ENCODE peak calls at places on chromosomes 2 and 18, in seven cellular contexts. Y, S, T, K, Z, X and L are unnamed samples.
A peak's percentile ranks its signal among the peaks of the same experiment; 100 is the strongest.

GRCh38 chr2:225025917-225026571 is 16.2 kb downstream of the DOCK10 start:
- DNase-seq in S (no peak), T (no peak), Y (no peak), Z (no peak), X (no peak), K (no peak), L (no peak)

GRCh38 chr2:240569998-240570530 is 1.8 kb downstream of the RNPEPL1 start:
- DNase-seq in K (no peak), X (no peak), Y (no peak), S (no peak), Z (no peak), T (no peak), L (no peak)

GRCh38 chr2:37499113-37499512 is 154.7 kb downstream of the QPCT start:
- DNase-seq in X (no peak), K (no peak), Y (no peak), S (no peak), Z (no peak), T (no peak), L (no peak)

GRCh38 chr2:223746611-223747010 is 90.8 kb downstream of the AP1S3 start:
- DNase-seq in X (no peak), K (no peak), Z (no peak), T (no peak), Y (no peak), S (no peak), L (no peak)

GRCh38 chr2:184598313-184599053 is at the start of gene ZNF804A:
- DNase-seq in T (peak; percentile 32), Z (no peak), S (no peak), X (peak; percentile 36), K (no peak), Y (peak; percentile 89), L (no peak)

GRCh38 chr2:239929504-239929903 is 95.6 kb downstream of the NDUFA10 start:
- DNase-seq in K (no peak), X (no peak), Y (no peak), T (no peak), S (no peak), Z (no peak), L (no peak)

GRCh38 chr18:21997207-21998143 is 171.9 kb upstream of the GATA6 start:
- DNase-seq in S (peak; percentile 48), K (peak; percentile 48), X (peak; percentile 9), Z (no peak), Y (peak; percentile 53), T (peak; percentile 71), L (peak; percentile 46)

GRCh38 chr2:224722250-224722649 is 6.1 kb upstream of the CCDC195 start:
- DNase-seq in S (no peak), Y (no peak), Z (no peak), X (no peak), T (no peak), K (no peak), L (no peak)

GRCh38 chr2:206693399-206694137 is 24.6 kb downstream of the DYTN start:
- DNase-seq in S (peak; percentile 75), Y (peak; percentile 59), K (peak; percentile 65), X (peak; percentile 24), Z (peak; percentile 7), T (peak; percentile 25), L (peak; percentile 47)

GRCh38 chr2:30412392-30413321 is 34.4 kb upstream of the LCLAT1 start:
- DNase-seq in Z (no peak), Y (peak; percentile 73), X (no peak), K (no peak), T (no peak), S (no peak), L (no peak)

GRCh38 chr2:102166189-102166845 is 20.5 kb upstream of the IL1RL2 start:
- DNase-seq in S (no peak), Z (no peak), Y (no peak), X (no peak), K (peak; percentile 67), T (peak; percentile 25), L (no peak)

GRCh38 chr2:8840475-8841091 is 3.2 kb upstream of the KIDINS220 start:
- DNase-seq in K (peak; percentile 84), T (peak; percentile 29), S (no peak), Z (no peak), Y (no peak), X (no peak), L (no peak)

GRCh38 chr2:227000123-227000522 is 163.9 kb downstream of the COL4A4 start:
- DNase-seq in S (no peak), Z (no peak), Y (no peak), K (no peak), X (no peak), T (no peak), L (no peak)

GRCh38 chr18:9722691-9723090 is 14.6 kb downstream of the RAB31 start:
- DNase-seq in X (no peak), K (peak; percentile 37), Z (no peak), S (no peak), Y (no peak), T (no peak), L (no peak)

GRCh38 chr2:201821080-201821479 is 14.7 kb downstream of the CDK15 start:
- DNase-seq in Z (no peak), Y (no peak), T (no peak), X (no peak), S (no peak), K (no peak), L (no peak)
- TF ChIP-seq SIN3A in Z (no peak), Y (no peak), T (no peak), X (no peak), S (no peak), K (no peak), L (no peak)

GRCh38 chr2:169818241-169818640 is 6.5 kb downstream of the METTL5 start:
- DNase-seq in X (no peak), K (no peak), T (no peak), Z (no peak), Y (no peak), S (no peak), L (no peak)
- TF ChIP-seq POLR2AphosphoS5 in X (no peak), K (no peak), T (no peak), Z (no peak), Y (no peak), S (no peak), L (no peak)

GRCh38 chr2:18777250-18777812 is 188.0 kb upstream of the NT5C1B start:
- DNase-seq in T (no peak), S (no peak), Z (no peak), Y (no peak), X (no peak), K (peak; percentile 88), L (no peak)

GRCh38 chr2:18784245-18784644 is 194.9 kb upstream of the NT5C1B start:
- DNase-seq in Z (no peak), S (no peak), Y (no peak), T (no peak), X (no peak), K (no peak), L (no peak)

GRCh38 chr2:18781541-18782280 is 192.3 kb upstream of the NT5C1B start:
- DNase-seq in T (no peak), K (no peak), X (no peak), S (no peak), Z (no peak), Y (no peak), L (no peak)
- H3K27me3 ChIP-seq in T (no peaks in the 10 kb centered on the region), K (no peaks in the 10 kb centered on the region), X (no peaks in the 10 kb centered on the region), S (no peaks in the 10 kb centered on the region), Z (peaks cover 23% of the 10 kb centered on the region), Y (no peaks in the 10 kb centered on the region), L (no peaks in the 10 kb centered on the region)

GRCh38 chr2:134406311-134406710 is 152.4 kb downstream of the MGAT5 start:
- DNase-seq in Y (no peak), K (no peak), X (no peak), S (no peak), T (no peak), Z (no peak), L (no peak)
- TF ChIP-seq SIN3A in Y (no peak), K (no peak), X (no peak), S (no peak), T (no peak), Z (no peak), L (no peak)

GRCh38 chr2:31531101-31531500 is 49.6 kb downstream of the SRD5A2 start:
- DNase-seq in Z (no peak), T (no peak), X (no peak), Y (no peak), S (no peak), K (no peak), L (no peak)

GRCh38 chr2:31534636-31535035 is 46.1 kb downstream of the SRD5A2 start:
- DNase-seq in Z (no peak), S (no peak), Y (no peak), K (no peak), X (no peak), T (no peak), L (no peak)

GRCh38 chr2:31533036-31533435 is 47.7 kb downstream of the SRD5A2 start:
- DNase-seq in Y (no peak), Z (no peak), K (no peak), X (no peak), T (no peak), S (no peak), L (no peak)

GRCh38 chr2:31539505-31539904 is 41.2 kb downstream of the SRD5A2 start:
- DNase-seq in Z (no peak), T (no peak), S (no peak), X (no peak), K (no peak), Y (no peak), L (no peak)

GRCh38 chr2:31535753-31536152 is 45.0 kb downstream of the SRD5A2 start:
- DNase-seq in Y (no peak), Z (no peak), T (no peak), X (no peak), S (no peak), K (no peak), L (no peak)
- TF ChIP-seq POLR2AphosphoS5 in Y (no peak), Z (no peak), T (no peak), X (no peak), S (no peak), K (no peak), L (no peak)